ENCODE peak calls at places on chromosomes 6 and 20, in nine cellular contexts. D is A549, F is H1, C is HCT116, O is K562, B is WTC11, R is HepG2, J is GM12878, K is SK-N-SH. V is an unnamed sample.

GRCh38 chr20:45346291-45346718 is 1.9 kb downstream of the SDC4 start:
- DNase-seq in D (no peak), F (no peak), C (no peak), O (no peak), B (no peak), R (no peak), J (no peak), K (no peak), V (peak)

GRCh38 chr6:128889870-128890269 is 6.9 kb downstream of the LAMA2 start:
- DNase-seq in D (no peak), F (no peak), C (no peak), O (no peak), B (no peak), R (no peak), J (no peak), K (no peak), V (no peak)

GRCh38 chr6:31270788-31271640 is 878 bp downstream of the HLA-C start:
- DNase-seq in D (peak), F (no peak), C (no peak), O (no peak), B (peak), R (no peak), J (no peak), K (peak), V (peak)

GRCh38 chr20:11981366-11981947 is 63.8 kb downstream of the BTBD3 start:
- DNase-seq in D (no peak), F (no peak), C (no peak), O (no peak), B (no peak), R (no peak), J (no peak), K (no peak), V (no peak)

GRCh38 chr20:62888406-62888805 is 26.8 kb upstream of the TCFL5 start:
- DNase-seq in D (no peak), F (no peak), C (no peak), O (no peak), B (no peak), R (no peak), J (no peak), K (no peak), V (no peak)

GRCh38 chr6:41707565-41708200 is 27.7 kb downstream of the TFEB start:
- DNase-seq in D (no peak), F (no peak), C (no peak), O (no peak), B (no peak), R (no peak), J (no peak), K (no peak), V (peak)

GRCh38 chr20:50005378-50006020 is 22.7 kb downstream of the SNAI1 start:
- DNase-seq in D (no peak), F (no peak), C (no peak), O (no peak), B (no peak), R (no peak), J (no peak), K (no peak), V (peak)

GRCh38 chr6:16103708-16104107 is 25.2 kb upstream of the MYLIP start:
- DNase-seq in D (no peak), F (no peak), C (no peak), O (no peak), B (no peak), R (no peak), J (no peak), K (no peak), V (no peak)

DNA sequence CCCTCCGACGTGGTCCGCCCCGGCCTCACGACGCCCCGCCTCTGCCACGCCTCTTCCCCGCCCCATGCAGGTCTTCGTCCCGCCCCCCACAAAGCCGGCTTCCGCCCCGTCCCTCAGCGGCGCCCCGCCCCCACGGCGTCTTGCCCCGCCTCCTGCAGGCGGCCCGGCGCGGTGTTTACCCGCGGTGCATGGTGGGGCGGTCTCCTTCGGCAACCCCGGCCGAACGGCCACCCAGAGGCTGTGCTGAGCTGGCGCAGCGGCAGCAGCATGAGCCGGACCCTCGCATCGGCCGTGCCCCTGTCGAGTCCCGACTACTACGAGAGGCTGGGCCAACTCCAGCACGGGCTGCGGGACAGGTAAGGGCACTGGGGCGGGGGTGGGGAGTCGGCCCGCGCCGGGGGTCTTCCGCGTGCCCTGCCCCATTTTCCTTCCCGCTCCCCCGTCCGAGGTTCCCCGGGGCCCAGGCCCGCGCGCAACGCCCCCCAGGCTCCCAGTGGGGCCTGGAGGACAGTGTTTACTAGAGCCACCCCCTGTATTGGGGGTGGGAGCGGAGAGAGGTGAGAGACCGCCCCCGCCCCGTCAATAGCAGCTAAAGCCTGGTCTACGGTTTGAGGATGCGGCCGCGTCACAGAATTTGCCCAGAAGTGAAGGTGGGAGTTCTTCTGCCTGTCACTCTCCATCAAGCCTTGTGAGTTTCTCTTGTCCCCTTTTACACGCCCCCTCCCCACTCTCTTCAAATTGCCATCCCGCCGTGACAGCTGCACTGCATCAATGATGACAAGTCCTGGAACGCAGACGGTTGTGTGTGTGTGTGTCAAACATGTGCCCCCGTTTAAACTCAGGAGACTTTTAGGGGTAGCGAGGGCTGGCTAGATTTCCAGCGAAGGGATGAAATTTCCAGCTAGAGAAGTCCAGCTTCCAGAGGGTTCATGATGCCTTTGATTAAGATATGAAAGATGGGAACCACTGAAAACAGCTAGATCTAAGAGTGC is at the start of gene KIZ:
- DNase-seq in D (peak), F (peak), C (peak), O (peak), B (peak), R (peak), J (peak), K (peak), V (peak)
- TF ChIP-seq CTCF in D (no peak), F (peak), C (peak), O (peak), B (no peak), R (peak), J (peak), K (peak), V (peak)

DNA sequence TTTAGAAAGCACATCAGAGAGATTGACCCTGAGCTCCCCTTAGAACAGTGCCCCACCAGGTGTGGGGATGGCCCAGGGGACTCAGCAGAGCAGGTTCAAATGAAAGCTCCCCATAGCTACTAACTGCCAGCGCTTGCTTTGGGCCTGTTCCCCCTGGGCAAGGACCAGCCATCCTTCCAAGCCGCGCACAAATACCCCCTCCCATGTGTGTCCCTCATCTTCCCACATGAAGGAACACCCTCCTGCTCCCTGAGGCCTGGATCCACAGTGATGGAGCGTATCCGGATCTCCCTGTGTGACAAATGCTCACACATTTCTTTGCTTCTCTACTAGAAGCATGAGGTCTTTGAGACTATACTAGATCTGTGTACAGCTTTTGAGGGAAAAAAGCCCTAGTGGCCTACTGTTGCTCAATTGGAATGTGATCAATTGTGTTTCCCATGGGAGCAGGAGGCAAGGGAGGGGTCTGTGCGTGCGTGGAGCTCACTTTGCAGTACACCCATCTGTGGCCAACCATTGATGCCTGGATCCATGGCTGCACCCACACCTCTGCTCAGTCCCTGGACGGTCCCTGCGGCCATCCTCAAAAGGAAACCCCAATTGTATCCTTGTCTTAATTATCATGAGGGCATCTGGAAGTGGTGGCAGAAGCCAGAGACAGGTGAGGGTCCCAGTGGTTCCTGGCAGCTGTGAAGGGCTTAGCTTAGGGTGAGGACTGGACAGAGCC is 1.4 kb upstream of the RAET1G start:
- DNase-seq in D (no peak), F (no peak), C (no peak), O (no peak), B (no peak), R (no peak), J (no peak), K (no peak), V (no peak)
- TF ChIP-seq MAX in D (no peak), F (no peak), C (no peak), O (no peak), B (no peak), R (no peak), J (no peak), K (no peak), V (no peak)

GRCh38 chr6:3162067-3162497 is 4.7 kb upstream of the TUBB2A start:
- DNase-seq in D (peak), F (no peak), C (no peak), O (peak), B (no peak), R (no peak), J (no peak), K (no peak), V (peak)

GRCh38 chr6:3163248-3163594 is 5.9 kb upstream of the TUBB2A start:
- DNase-seq in D (no peak), F (no peak), C (no peak), O (no peak), B (no peak), R (no peak), J (no peak), K (no peak), V (no peak)

GRCh38 chr6:3159805-3160781 is 2.7 kb upstream of the TUBB2A start:
- DNase-seq in D (peak), F (no peak), C (peak), O (peak), B (no peak), R (peak), J (no peak), K (no peak), V (peak)

GRCh38 chr6:3164388-3164787 is 7.0 kb upstream of the TUBB2A start:
- DNase-seq in D (no peak), F (no peak), C (no peak), O (no peak), B (no peak), R (no peak), J (no peak), K (no peak), V (peak)

DNA sequence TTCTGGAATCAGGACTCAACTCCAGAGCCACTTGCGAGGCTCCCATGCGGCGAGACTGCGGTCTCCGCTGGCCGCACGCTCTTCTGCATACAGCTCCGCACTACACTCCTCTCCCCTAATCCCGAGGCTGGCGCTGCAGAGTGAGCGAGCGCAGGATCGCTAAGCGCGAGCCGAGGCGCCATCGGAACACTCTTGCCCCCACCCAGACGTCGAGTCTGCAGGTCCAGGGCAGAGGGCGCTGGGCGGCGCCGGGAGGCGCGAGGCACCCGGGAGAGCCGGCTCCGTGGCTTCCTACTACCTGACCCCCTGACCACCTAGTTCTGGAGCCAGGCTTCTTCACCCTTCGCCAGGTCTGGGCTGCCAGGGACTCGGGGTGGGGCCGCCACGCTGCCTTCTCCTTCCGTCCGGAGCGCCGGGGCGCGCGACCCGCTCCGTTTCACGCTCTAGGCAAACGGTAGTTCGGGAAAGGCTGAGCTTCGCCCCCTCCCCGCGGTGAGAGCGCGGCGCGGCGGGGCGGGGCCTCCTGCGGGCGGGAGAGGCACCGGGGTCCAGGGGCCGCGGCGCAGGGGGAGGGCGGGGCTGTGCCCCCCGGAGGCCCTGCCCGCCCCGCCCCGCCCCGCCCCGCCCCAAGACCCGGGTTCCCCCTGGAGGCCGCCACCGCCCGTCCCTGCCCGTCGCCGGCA is 5.4 kb upstream of the TUBB2A start:
- DNase-seq in D (peak), F (no peak), C (peak), O (peak), B (peak), R (peak), J (no peak), K (peak), V (peak)
- TF ChIP-seq CTCF in D (no peak), F (no peak), C (no peak), O (peak), B (no peak), R (peak), J (no peak), K (peak), V (no peak)

GRCh38 chr6:131199568-131200272 is 64.5 kb downstream of the AKAP7 start:
- DNase-seq in D (peak), F (peak), C (peak), O (peak), B (peak), R (peak), J (peak), K (peak), V (peak)
- TF ChIP-seq MAX in D (no peak), F (no peak), C (no peak), O (no peak), B (no peak), R (no peak), J (no peak), K (no peak), V (peak)

GRCh38 chr6:89068695-89069094 is 11.9 kb upstream of the PNRC1 start:
- DNase-seq in D (no peak), F (no peak), C (no peak), O (no peak), B (no peak), R (no peak), J (no peak), K (no peak), V (no peak)
- TF ChIP-seq CTCF in D (no peak), F (no peak), C (no peak), O (no peak), B (no peak), R (no peak), J (no peak), K (no peak), V (no peak)

GRCh38 chr6:11868392-11868791 is 89.8 kb upstream of the ADTRP start:
- DNase-seq in D (no peak), F (no peak), C (no peak), O (no peak), B (no peak), R (no peak), J (no peak), K (no peak), V (no peak)

GRCh38 chr6:11865926-11866325 is 87.3 kb upstream of the ADTRP start:
- DNase-seq in D (no peak), F (no peak), C (no peak), O (no peak), B (no peak), R (no peak), J (no peak), K (no peak), V (no peak)

GRCh38 chr6:11875325-11876109 is 96.9 kb upstream of the ADTRP start:
- DNase-seq in D (no peak), F (no peak), C (no peak), O (no peak), B (no peak), R (no peak), J (no peak), K (no peak), V (no peak)

GRCh38 chr6:11869656-11870340 is 91.2 kb upstream of the ADTRP start:
- DNase-seq in D (no peak), F (no peak), C (no peak), O (no peak), B (no peak), R (no peak), J (no peak), K (no peak), V (no peak)
- TF ChIP-seq MAX in D (no peak), F (no peak), C (no peak), O (no peak), B (no peak), R (no peak), J (no peak), K (no peak), V (no peak)

GRCh38 chr20:34824026-34824860 is 1.2 kb downstream of the NCOA6 start:
- DNase-seq in D (peak), F (peak), C (peak), O (peak), B (peak), R (peak), J (peak), K (peak), V (peak)

GRCh38 chr20:34834459-34834893 is 9.0 kb upstream of the NCOA6 start:
- DNase-seq in D (peak), F (no peak), C (peak), O (peak), B (no peak), R (peak), J (no peak), K (peak), V (peak)

GRCh38 chr20:34824861-34825529 is 456 bp downstream of the NCOA6 start:
- DNase-seq in D (peak), F (peak), C (peak), O (peak), B (peak), R (peak), J (no peak), K (peak), V (peak)

GRCh38 chr20:34825530-34826362 is at the start of gene NCOA6:
- DNase-seq in D (peak), F (peak), C (peak), O (peak), B (peak), R (peak), J (no peak), K (peak), V (peak)

GRCh38 chr20:34829191-34829590 is 3.7 kb upstream of the NCOA6 start:
- DNase-seq in D (peak), F (no peak), C (no peak), O (no peak), B (no peak), R (no peak), J (no peak), K (no peak), V (peak)
- TF ChIP-seq CTCF in D (no peak), F (no peak), C (peak), O (peak), B (no peak), R (no peak), J (no peak), K (no peak), V (no peak)